ENCODE peak calls at places on chromosomes 5 and 9, in six cellular contexts. N is kidney; X is H7; R is dorsolateral prefrontal cortex; A is AG04449; H is CD4-positive, CD25-positive, alpha-beta regulatory T cell. Y is an unnamed sample.

GRCh38 chr5:179218586-179219330 is 126.5 kb downstream of the ADAMTS2 start:
- DNase-seq in X (no peak), A (no peak), H (no peak), N (peak), R (no peak), Y (no peak)

GRCh38 chr5:177495243-177496060 is 2.0 kb downstream of the PDLIM7 start:
- DNase-seq in A (peak), X (peak), H (no peak), N (peak), R (no peak), Y (no peak)

GRCh38 chr5:159825551-159826051 is 90.7 kb upstream of the ADRA1B start:
- DNase-seq in H (no peak), X (no peak), A (no peak), R (no peak), N (no peak), Y (no peak)

GRCh38 chr5:43227655-43228054 is 35.6 kb downstream of the NIM1K start:
- DNase-seq in A (no peak), N (no peak), H (no peak), R (no peak), X (no peak), Y (no peak)

GRCh38 chr9:123008909-123009308 is 24.6 kb upstream of the GPR21 start:
- DNase-seq in N (no peak), H (no peak), R (no peak), X (no peak), A (no peak), Y (no peak)

GRCh38 chr5:62197697-62198096 is 108.3 kb upstream of the KIF2A start:
- DNase-seq in N (no peak), R (no peak), A (no peak), X (no peak), H (no peak), Y (no peak)

GRCh38 chr9:17520264-17521058 is 58.4 kb upstream of the SH3GL2 start:
- DNase-seq in N (no peak), R (no peak), X (peak), H (no peak), A (no peak), Y (no peak)

GRCh38 chr5:73822989-73823339 is 197.0 kb downstream of the ARHGEF28 start:
- DNase-seq in N (no peak), X (no peak), R (no peak), H (no peak), A (no peak), Y (no peak)

GRCh38 chr5:32110081-32110696 is 63.9 kb downstream of the GOLPH3 start:
- DNase-seq in X (no peak), A (no peak), N (no peak), H (no peak), R (no peak), Y (no peak)

GRCh38 chr9:16611969-16612368 is 258.5 kb downstream of the BNC2 start:
- DNase-seq in R (no peak), A (no peak), N (no peak), X (no peak), H (no peak), Y (no peak)

GRCh38 chr9:117303643-117304230 is 111.1 kb downstream of the ASTN2 start:
- DNase-seq in R (no peak), X (no peak), N (no peak), H (no peak), A (no peak), Y (no peak)

GRCh38 chr9:111662851-111663823 is 1.7 kb downstream of the GNG10 start:
- DNase-seq in R (no peak), A (no peak), H (peak), X (peak), N (no peak), Y (peak)

GRCh38 chr9:121622842-121623203 is 28.6 kb upstream of the DAB2IP start:
- DNase-seq in X (no peak), N (no peak), A (no peak), R (no peak), H (no peak), Y (no peak)

GRCh38 chr5:68319316-68320093 is 103.9 kb downstream of the PIK3R1 start:
- DNase-seq in X (no peak), N (no peak), A (no peak), R (no peak), H (no peak), Y (no peak)

GRCh38 chr9:2356391-2356790 is 265.2 kb upstream of the VLDLR start:
- DNase-seq in A (no peak), N (no peak), R (no peak), X (no peak), H (no peak), Y (no peak)

GRCh38 chr5:1725641-1726468 is 73.8 kb downstream of the MRPL36 start:
- DNase-seq in A (no peak), N (peak), X (peak), H (no peak), R (no peak), Y (no peak)

GRCh38 chr9:99601506-99601905 is 220.2 kb upstream of the NR4A3 start:
- DNase-seq in X (no peak), H (no peak), A (no peak), R (no peak), N (no peak), Y (no peak)

GRCh38 chr9:85703398-85703797 is 38.4 kb downstream of the AGTPBP1 start:
- DNase-seq in N (no peak), R (no peak), A (no peak), H (no peak), X (no peak), Y (no peak)

GRCh38 chr5:39506216-39506615 is 81.4 kb upstream of the DAB2 start:
- DNase-seq in N (no peak), R (no peak), H (no peak), X (no peak), A (no peak), Y (no peak)

GRCh38 chr5:112116372-112116771 is 302.7 kb downstream of the EPB41L4A start:
- DNase-seq in A (no peak), H (no peak), N (no peak), X (no peak), R (no peak), Y (no peak)

GRCh38 chr5:81171769-81172168 is 61.4 kb upstream of the CKMT2 start:
- DNase-seq in N (no peak), R (no peak), X (no peak), A (no peak), H (no peak), Y (no peak)

GRCh38 chr9:29394855-29395254 is 1821.6 kb upstream of the C9orf72 start:
- DNase-seq in N (no peak), R (no peak), A (no peak), H (no peak), X (no peak), Y (no peak)

GRCh38 chr9:36818242-36818938 is 215.7 kb downstream of the PAX5 start:
- DNase-seq in H (no peak), A (no peak), X (peak), N (peak), R (no peak), Y (no peak)

GRCh38 chr9:23769307-23769935 is 56.6 kb downstream of the ELAVL2 start:
- DNase-seq in R (no peak), A (peak), N (no peak), X (no peak), H (no peak), Y (no peak)

GRCh38 chr9:5510360-5510931 is at the start of gene PDCD1LG2:
- DNase-seq in H (peak), R (no peak), N (no peak), A (peak), X (no peak), Y (no peak)

GRCh38 chr5:148912146-148912545 is 85.7 kb downstream of the ADRB2 start:
- DNase-seq in X (no peak), N (no peak), H (no peak), A (no peak), R (no peak), Y (no peak)

GRCh38 chr5:75461679-75462078 is 49.8 kb downstream of the CERT1 start:
- DNase-seq in R (no peak), X (no peak), H (no peak), N (no peak), A (no peak), Y (peak)

GRCh38 chr9:108636023-108636422 is 219.8 kb downstream of the ACTL7B start:
- DNase-seq in R (no peak), X (peak), H (no peak), N (no peak), A (no peak), Y (no peak)

GRCh38 chr5:40911278-40911677 is 2.0 kb downstream of the C7 start:
- DNase-seq in H (no peak), X (no peak), N (no peak), A (no peak), R (no peak), Y (no peak)

GRCh38 chr5:40909723-40910122 is 426 bp downstream of the C7 start:
- DNase-seq in A (no peak), X (no peak), R (no peak), N (no peak), H (no peak), Y (no peak)

GRCh38 chr5:40916213-40916612 is 6.9 kb downstream of the C7 start:
- DNase-seq in N (no peak), R (no peak), H (no peak), X (peak), A (no peak), Y (no peak)

GRCh38 chr5:40914835-40915234 is 5.5 kb downstream of the C7 start:
- DNase-seq in H (no peak), X (no peak), R (no peak), A (no peak), N (no peak), Y (no peak)

DNA sequence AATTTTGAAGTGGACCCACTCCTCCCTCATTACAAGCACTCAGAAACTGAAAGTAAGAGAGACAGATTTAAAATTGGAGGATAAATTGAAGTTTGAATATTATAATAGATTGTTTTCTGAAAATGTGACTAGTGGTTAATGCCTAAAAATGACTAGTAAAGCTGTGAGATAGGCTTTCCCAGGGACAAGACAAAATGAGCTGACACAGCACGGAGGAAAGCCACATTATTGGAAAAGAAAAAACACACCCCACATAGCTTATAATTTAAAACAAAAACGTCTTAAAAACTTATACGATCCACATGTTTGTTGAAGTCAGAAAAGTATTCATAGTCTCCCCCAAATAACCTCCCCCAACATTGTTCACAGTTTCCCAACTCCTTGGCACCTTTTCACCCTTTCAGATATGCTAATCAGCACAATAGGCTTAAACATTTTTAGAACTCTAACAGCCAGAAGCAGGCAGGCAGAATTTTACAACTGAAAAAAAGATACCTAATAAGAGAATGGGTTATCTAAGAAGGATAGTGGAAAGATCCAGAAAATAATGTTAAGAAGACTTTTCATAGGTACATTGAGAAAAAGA is 6.1 kb downstream of the C7 start:
- DNase-seq in H (no peak), A (no peak), X (no peak), N (no peak), R (no peak), Y (no peak)
- H3K4me3 ChIP-seq in H (no peak), A (no peak), X (no peak), N (no peak), R (no peak), Y (no peak)

GRCh38 chr5:69414885-69415583 is at the start of gene MARVELD2:
- DNase-seq in R (peak), H (peak), A (no peak), N (peak), X (peak), Y (no peak)
- H3K4me3 ChIP-seq in R (peak), H (peak), A (peak), N (peak), X (peak), Y (no peak)

GRCh38 chr5:25295067-25295466 is 650.3 kb upstream of the CDH10 start:
- DNase-seq in H (no peak), R (no peak), N (no peak), X (no peak), A (no peak), Y (no peak)
- H3K4me3 ChIP-seq in H (no peak), R (no peak), N (no peak), X (no peak), A (no peak), Y (no peak)

GRCh38 chr9:127734247-127734746 is 797 bp downstream of the TOR2A start:
- DNase-seq in X (no peak), R (peak), N (peak), H (no peak), A (no peak), Y (no peak)
- H3K4me3 ChIP-seq in X (peak), R (peak), N (peak), H (peak), A (peak), Y (peak)

GRCh38 chr5:64437496-64437895 is 68.3 kb upstream of the RGS7BP start:
- DNase-seq in H (no peak), A (no peak), X (no peak), R (no peak), N (no peak), Y (no peak)
- H3K4me3 ChIP-seq in H (no peak), A (no peak), X (no peak), R (no peak), N (no peak), Y (no peak)

GRCh38 chr9:131290039-131290766 is 680 bp downstream of the PLPP7 start:
- DNase-seq in A (no peak), R (no peak), X (peak), H (no peak), N (no peak), Y (no peak)
- H3K4me3 ChIP-seq in A (peak), R (peak), X (no peak), H (no peak), N (peak), Y (no peak)

DNA sequence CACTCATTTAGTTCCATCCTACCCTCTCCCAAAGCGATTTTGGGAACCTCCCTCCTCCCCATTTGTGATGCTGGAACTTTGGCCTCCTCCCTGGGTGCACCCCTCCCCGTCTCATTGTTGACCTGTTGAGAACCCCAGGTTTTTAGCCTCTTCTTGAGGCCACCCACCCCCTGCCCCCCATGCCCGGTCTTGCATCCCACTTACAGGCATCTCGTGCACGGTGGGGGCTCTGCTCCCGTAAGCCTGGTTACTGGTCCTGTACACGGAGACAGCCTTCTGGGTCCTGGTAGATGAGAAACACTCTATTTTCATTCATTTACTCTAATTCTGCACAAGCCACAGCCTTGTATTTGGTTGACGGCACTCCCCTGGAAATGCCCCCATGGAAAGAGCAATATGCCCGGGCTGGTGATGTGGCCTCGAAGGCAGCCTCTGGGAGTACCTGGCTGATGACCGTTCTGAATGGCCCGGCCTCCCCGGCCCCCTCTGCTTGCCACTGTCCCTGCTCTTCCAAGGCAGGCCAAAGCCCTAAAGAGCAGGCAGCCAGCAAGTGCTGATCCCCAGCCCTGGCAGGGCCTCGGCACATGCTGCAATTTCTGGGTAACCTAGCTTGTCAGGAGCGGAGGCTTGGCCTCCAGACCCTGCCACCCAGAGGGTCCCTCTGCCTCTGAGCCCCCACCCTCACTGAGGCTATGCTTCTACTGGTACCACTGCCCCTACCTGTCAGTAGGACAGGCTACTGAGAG is 1.9 kb upstream of the MRPS2 start:
- DNase-seq in N (peak), R (no peak), X (no peak), A (no peak), H (no peak), Y (no peak)
- H3K4me3 ChIP-seq in N (peak), R (no peak), X (no peak), A (no peak), H (no peak), Y (no peak)

DNA sequence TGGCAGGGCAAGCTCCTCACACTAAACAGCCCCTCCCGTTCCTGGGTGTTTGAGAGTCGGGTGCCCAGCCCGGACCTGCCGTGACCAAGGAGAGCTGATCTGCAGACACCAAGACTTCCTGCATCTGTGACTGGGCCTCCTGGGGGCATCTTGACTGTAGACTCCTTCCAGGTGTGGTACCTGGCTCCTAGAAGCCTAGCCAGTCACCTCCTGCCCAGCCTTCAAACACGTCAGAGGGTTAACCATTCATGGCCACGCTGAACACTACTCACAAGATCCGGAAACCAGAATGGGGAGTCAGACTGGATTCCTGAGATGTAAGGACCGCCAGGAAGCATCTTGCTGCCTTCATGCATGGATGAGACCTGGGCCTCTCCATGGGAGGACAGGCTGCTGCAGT is 3.7 kb upstream of the LCN2 start:
- DNase-seq in A (no peak), R (no peak), H (no peak), N (peak), X (no peak), Y (no peak)
- H3K4me3 ChIP-seq in A (no peak), R (no peak), H (no peak), N (no peak), X (no peak), Y (no peak)

GRCh38 chr9:731474-731873 is 110.0 kb upstream of the DMRT1 start:
- DNase-seq in X (no peak), R (no peak), N (no peak), A (no peak), H (no peak), Y (no peak)

GRCh38 chr9:739362-739761 is 102.1 kb upstream of the DMRT1 start:
- DNase-seq in X (no peak), N (no peak), R (no peak), A (no peak), H (no peak), Y (no peak)

GRCh38 chr9:738209-738915 is 103.1 kb upstream of the DMRT1 start:
- DNase-seq in H (no peak), N (no peak), A (peak), X (no peak), R (peak), Y (no peak)

GRCh38 chr9:737400-738120 is 103.9 kb upstream of the DMRT1 start:
- DNase-seq in H (no peak), N (no peak), A (no peak), X (no peak), R (no peak), Y (no peak)

DNA sequence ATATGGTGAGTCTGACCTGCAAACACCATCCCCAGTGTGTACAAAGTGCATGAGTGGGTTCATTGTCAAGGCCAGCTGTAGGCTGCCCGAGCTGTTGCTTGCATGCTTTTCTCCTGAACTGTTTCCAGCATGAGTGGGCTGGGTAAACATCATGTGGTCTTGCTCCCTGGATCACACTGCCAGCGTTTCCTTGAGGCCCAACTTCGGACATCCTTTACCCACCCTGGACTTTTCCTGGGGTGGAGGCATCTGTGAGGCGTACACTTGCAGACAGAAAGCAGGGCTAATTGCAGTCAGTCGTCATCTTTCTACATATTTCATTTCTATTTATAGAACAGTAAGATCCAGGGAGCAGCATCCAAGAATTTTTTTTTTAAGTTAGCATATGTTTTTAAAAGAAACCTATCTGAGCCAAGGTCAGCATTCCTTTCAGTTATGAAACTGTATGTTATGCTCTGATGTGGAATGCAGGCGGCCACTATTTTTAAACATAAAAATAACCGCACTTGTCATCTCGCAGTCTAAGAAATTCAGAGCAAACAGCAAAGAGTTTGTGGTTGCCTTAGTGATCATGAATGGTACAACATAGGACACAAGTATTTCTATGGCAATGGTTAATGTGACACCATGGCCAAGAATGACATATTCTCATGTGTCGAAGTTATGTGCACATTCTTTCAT is 106.5 kb upstream of the DMRT1 start:
- DNase-seq in N (no peak), A (peak), X (no peak), R (peak), H (no peak), Y (no peak)
- H3K4me3 ChIP-seq in N (no peak), A (no peak), X (no peak), R (no peak), H (no peak), Y (no peak)